ENCODE peak calls at places on chromosome 7, in five cellular contexts. D is Calu3, T is endodermal cell, I is neural crest cell, A is endothelial cell of umbilical vein. L is an unnamed sample.

GRCh38 chr7:158272509-158273137 is 315.0 kb downstream of the PTPRN2 start:
- DNase-seq in D (no peak), T (no peak), I (no peak), A (no peak), L (no peak)

GRCh38 chr7:42053834-42054233 is 183.2 kb downstream of the GLI3 start:
- DNase-seq in D (no peak), T (no peak), I (no peak), A (no peak), L (no peak)

GRCh38 chr7:21142081-21142480 is 285.8 kb upstream of the SP4 start:
- DNase-seq in D (peak; percentile 52), T (no peak), I (no peak), A (no peak), L (no peak)

GRCh38 chr7:33278095-33278494 is 148.7 kb downstream of the BBS9 start:
- DNase-seq in D (no peak), T (no peak), I (no peak), A (no peak), L (no peak)

GRCh38 chr7:113331155-113331898 is 213.0 kb upstream of the SMIM30 start:
- DNase-seq in D (no peak), T (peak; percentile 85), I (peak; percentile 9), A (no peak), L (no peak)

GRCh38 chr7:360454-361100 is 70.6 kb downstream of the FOXL3 start:
- DNase-seq in D (no peak), T (no peak), I (no peak), A (no peak), L (peak; percentile 74)

GRCh38 chr7:95476904-95477594 is 8.7 kb upstream of the ASB4 start:
- DNase-seq in D (peak; percentile 40), T (peak; percentile 83), I (peak; percentile 54), A (peak; percentile 68), L (peak; percentile 76)

GRCh38 chr7:131859162-131859821 is 302.9 kb upstream of the PODXL start:
- DNase-seq in D (peak; percentile 79), T (peak; percentile 92), I (peak; percentile 69), A (peak; percentile 82), L (peak; percentile 69)

GRCh38 chr7:111678281-111678680 is 116.0 kb upstream of the IMMP2L start:
- DNase-seq in D (no peak), T (no peak), I (no peak), A (no peak), L (no peak)

GRCh38 chr7:75795831-75796285 is 17.7 kb downstream of the CCL24 start:
- DNase-seq in D (no peak), T (no peak), I (peak; percentile 12), A (no peak), L (no peak)

GRCh38 chr7:148222716-148223115 is 367.9 kb upstream of the C7orf33 start:
- DNase-seq in D (no peak), T (no peak), I (no peak), A (no peak), L (no peak)

GRCh38 chr7:141356096-141356495 is 195.1 kb upstream of the AGK start:
- DNase-seq in D (no peak), T (no peak), I (no peak), A (peak; percentile 76), L (no peak)

GRCh38 chr7:106978425-106979386 is 65.8 kb upstream of the PRKAR2B start:
- DNase-seq in D (no peak), T (no peak), I (no peak), A (no peak), L (no peak)

GRCh38 chr7:129851174-129851573 is 101.6 kb downstream of the UBE2H start:
- DNase-seq in D (no peak), T (no peak), I (no peak), A (no peak), L (no peak)

GRCh38 chr7:151520419-151521229 is 929 bp upstream of the RHEB start:
- DNase-seq in D (peak; percentile 67), T (no peak), I (no peak), A (no peak), L (peak; percentile 54)

GRCh38 chr7:139739863-139740597 is 37.8 kb downstream of the HIPK2 start:
- DNase-seq in D (no peak), T (no peak), I (no peak), A (no peak), L (no peak)

GRCh38 chr7:108147031-108147563 is 16.9 kb upstream of the LAMB4 start:
- DNase-seq in D (no peak), T (no peak), I (no peak), A (no peak), L (no peak)

GRCh38 chr7:90828601-90829000 is 232.5 kb downstream of the CDK14 start:
- DNase-seq in D (no peak), T (no peak), I (no peak), A (no peak), L (no peak)

GRCh38 chr7:106346678-106347217 is 62.0 kb upstream of the NAMPT start:
- DNase-seq in D (peak; percentile 34), T (no peak), I (no peak), A (peak; percentile 7), L (peak; percentile 75)

GRCh38 chr7:37234928-37235327 is 213.7 kb downstream of the ELMO1 start:
- DNase-seq in D (peak; percentile 43), T (peak; percentile 64), I (no peak), A (peak; percentile 56), L (peak; percentile 14)

GRCh38 chr7:92633211-92633906 is 43.2 kb upstream of the FAM133B start:
- DNase-seq in D (peak; percentile 40), T (no peak), I (no peak), A (peak; percentile 98), L (peak; percentile 54)

GRCh38 chr7:69739906-69740545 is 141.8 kb downstream of the AUTS2 start:
- DNase-seq in D (no peak), T (no peak), I (no peak), A (no peak), L (no peak)

GRCh38 chr7:155297517-155298287 is at the start of gene INSIG1:
- DNase-seq in D (peak; percentile 96), T (peak; percentile 96), I (peak; percentile 84), A (peak; percentile 92), L (peak; percentile 89)

GRCh38 chr7:155295511-155295910 is 2.2 kb upstream of the INSIG1 start:
- DNase-seq in D (no peak), T (peak; percentile 58), I (no peak), A (no peak), L (no peak)

GRCh38 chr7:155296006-155296787 is 1.5 kb upstream of the INSIG1 start:
- DNase-seq in D (no peak), T (peak; percentile 53), I (no peak), A (no peak), L (no peak)

GRCh38 chr7:155298288-155298833 is 683 bp downstream of the INSIG1 start:
- DNase-seq in D (no peak), T (no peak), I (no peak), A (peak; percentile 29), L (no peak)

DNA sequence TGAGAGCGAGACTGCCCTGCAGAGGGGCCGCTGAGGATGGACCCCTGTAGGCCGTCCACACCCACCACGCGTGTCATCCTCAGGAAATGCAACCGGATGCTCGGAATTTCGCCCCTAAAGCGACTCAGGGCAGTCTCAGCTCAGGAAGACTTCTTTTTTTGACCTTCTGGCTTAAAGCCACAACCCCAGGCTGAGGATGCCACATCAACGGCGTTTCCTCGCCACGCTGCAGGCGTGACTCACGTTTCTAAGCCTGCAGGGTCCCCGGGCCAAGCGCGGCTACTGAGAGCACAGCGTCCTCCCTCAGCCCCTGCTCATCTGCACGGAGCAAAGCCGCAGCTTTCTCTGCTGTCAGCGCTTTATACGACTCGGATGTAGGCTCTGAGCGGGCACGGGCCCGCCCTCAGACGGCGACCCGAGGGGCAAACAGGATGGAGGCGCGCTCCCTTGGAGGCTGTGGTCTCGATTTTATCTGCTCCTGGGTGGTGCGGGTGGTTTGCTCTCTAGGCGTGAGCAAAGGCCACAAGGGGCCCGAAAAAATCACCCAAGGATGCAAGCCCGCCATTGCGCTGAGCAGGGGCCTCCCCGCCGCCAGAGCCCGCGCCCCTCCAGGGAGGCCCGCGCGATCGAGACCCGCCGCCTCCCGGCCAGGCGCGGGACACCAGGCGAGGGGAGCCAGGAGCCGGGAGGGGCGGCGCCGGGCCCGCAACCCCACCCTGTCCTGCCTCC is 726 bp upstream of the INSIG1 start:
- DNase-seq in D (peak; percentile 50), T (peak; percentile 80), I (no peak), A (peak; percentile 61), L (peak; percentile 92)
- TF ChIP-seq CTCF in D (no peak), T (peak; percentile 69), I (peak; percentile 61), A (peak; percentile 26), L (peak; percentile 41)

DNA sequence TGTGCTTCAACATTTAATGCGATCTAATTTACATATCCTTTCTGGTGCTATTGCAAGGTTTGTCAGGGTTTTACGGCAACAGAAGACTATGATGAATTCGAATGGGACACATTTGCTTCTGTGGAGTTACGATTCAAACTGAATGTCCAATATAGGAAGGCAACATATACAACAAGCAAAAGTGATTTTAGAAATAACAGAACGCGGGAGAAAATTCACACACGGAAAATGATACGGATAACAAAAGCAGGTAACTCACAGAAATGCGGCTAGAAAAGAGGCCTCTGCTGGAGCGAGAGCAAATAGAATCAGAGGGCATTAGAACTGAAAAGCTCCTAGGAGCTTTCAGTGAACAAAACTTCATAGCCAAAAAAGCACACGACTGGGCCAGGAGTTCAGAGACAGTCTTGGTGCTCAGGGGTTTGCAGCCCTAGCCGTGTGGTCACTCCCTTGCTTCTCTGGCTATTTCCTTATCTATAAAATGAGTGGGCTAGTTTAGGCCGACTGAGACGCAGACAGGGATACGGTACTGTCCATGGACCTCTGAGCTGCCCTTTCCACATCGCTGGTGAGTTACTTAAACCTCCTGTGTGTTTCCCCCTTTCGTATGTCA is 555 bp upstream of the TAX1BP1 start:
- DNase-seq in D (no peak), T (no peak), I (no peak), A (peak; percentile 64), L (no peak)
- TF ChIP-seq CTCF in D (no peak), T (no peak), I (no peak), A (no peak), L (no peak)

DNA sequence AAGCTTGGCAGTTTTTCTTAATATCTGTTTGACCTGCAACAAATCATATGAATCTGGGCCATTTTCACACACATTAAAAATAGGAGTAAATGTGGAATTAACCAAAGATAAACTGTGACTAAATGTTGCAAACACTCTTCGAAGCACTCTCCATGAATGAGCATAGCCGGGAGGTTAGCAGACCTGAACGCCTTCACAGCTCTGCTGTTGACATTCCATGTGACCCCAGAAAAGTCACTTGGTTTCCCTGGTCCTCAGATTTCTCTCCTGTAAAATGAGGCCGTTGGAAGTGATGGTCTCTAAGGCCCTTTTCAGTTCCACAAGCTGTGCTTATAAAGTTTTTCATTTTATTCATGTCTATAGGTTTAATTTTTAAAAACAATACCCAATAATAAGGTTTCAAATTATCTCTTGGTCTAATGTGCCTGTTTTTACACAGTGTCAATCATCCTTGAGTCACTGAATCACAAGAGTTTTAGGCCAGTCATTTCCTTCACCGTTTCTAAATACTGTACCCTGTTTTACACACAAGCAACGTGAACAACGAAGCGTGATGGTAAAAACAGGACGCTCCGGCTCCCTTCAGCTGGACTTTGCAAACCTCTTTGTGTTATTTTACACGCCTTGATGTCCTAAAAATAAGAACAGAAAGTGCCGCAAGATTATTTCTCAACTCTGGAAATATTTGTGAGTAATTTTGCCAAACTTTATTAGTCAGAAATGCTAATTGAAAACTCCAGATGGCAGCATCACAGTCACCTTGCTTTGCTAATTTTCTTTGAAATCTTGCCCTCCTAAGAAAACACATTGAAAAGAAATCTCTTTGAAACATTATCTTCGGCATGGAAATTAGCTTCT is 38.6 kb upstream of the MET start:
- DNase-seq in D (no peak), T (no peak), I (no peak), A (no peak), L (no peak)
- TF ChIP-seq CTCF in D (no peak), T (no peak), I (no peak), A (no peak), L (no peak)

DNA sequence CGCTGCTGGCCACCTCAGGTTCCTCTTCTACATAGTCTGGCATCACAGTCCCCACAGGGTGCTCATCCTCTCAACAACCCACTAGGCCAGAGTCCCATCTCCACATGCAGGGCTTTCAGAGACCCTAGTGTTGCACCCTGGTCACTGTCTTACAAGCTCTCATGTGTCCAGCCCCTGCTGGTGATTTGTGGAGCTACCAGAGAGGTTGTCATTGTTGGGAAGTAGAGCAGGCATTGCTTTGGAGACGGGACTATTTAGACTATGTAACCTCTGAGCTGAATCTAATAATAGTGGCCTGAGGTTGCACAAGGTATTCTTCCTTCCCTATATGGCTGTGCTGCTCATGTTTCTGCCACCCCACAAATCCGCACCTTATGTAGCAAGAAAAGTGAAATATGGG is 135.3 kb upstream of the VWC2 start:
- DNase-seq in D (no peak), T (peak; percentile 67), I (no peak), A (no peak), L (no peak)
- TF ChIP-seq CTCF in D (no peak), T (peak; percentile 70), I (no peak), A (no peak), L (no peak)

L was measured in activated CD8-positive, alpha-beta T cell treated with anti-CD3 and anti-CD28 coated beads for 36 hours.